ENCODE peak calls at places on chromosomes 16 and 17, in five cellular contexts. J is breast epithelium; K is GM23338; D is stomach; V is CD8-positive, alpha-beta T cell. R is an unnamed sample. For H3K27me3, the result is how much of the 10 kb centered on the place peaks cover.

GRCh38 chr16:67995423-67995822 is 3.9 kb downstream of the DPEP2 start:
- DNase-seq in J (no peak), K (no peak), D (no peak), V (peak), R (no peak)

GRCh38 chr16:81831722-81832126 is 52.6 kb downstream of the PLCG2 start:
- DNase-seq in J (peak), K (peak), D (peak), V (peak), R (no peak)

GRCh38 chr16:84604477-84605013 is 13.3 kb downstream of the COTL1 start:
- DNase-seq in J (no peak), K (no peak), D (no peak), V (no peak), R (no peak)

GRCh38 chr17:63446981-63447687 is 1.0 kb upstream of the CYB561 start:
- DNase-seq in J (no peak), K (peak), D (peak), V (peak), R (no peak)

GRCh38 chr17:39740357-39741111 is 2.8 kb downstream of the GRB7 start:
- DNase-seq in J (peak), K (peak), D (no peak), V (no peak), R (peak)

GRCh38 chr16:89049484-89050118 is 44.1 kb upstream of the ACSF3 start:
- DNase-seq in J (no peak), K (no peak), D (no peak), V (no peak), R (no peak)

GRCh38 chr17:47676199-47676472 is 17.8 kb upstream of the TBKBP1 start:
- DNase-seq in J (no peak), K (no peak), D (no peak), V (no peak), R (no peak)

GRCh38 chr17:16954541-16954940 is 17.4 kb downstream of the TNFRSF13B start:
- DNase-seq in J (no peak), K (no peak), D (no peak), V (no peak), R (no peak)

GRCh38 chr17:48194097-48194550 is 86.6 kb downstream of the SNX11 start:
- DNase-seq in J (no peak), K (no peak), D (no peak), V (no peak), R (peak)

GRCh38 chr17:21287703-21288449 is 3.4 kb downstream of the MAP2K3 start:
- DNase-seq in J (peak), K (no peak), D (peak), V (peak), R (peak)

GRCh38 chr17:80619535-80620235 is 75.0 kb downstream of the RPTOR start:
- DNase-seq in J (no peak), K (no peak), D (no peak), V (no peak), R (no peak)

GRCh38 chr16:77588389-77588788 is 133.9 kb upstream of the NUDT7 start:
- DNase-seq in J (no peak), K (no peak), D (no peak), V (no peak), R (no peak)

GRCh38 chr17:47898246-47898645 is 2.2 kb downstream of the SP2 start:
- DNase-seq in J (no peak), K (no peak), D (no peak), V (no peak), R (no peak)

GRCh38 chr17:34750004-34750403 is 170.6 kb downstream of the TMEM132E start:
- DNase-seq in J (no peak), K (no peak), D (no peak), V (no peak), R (no peak)

DNA sequence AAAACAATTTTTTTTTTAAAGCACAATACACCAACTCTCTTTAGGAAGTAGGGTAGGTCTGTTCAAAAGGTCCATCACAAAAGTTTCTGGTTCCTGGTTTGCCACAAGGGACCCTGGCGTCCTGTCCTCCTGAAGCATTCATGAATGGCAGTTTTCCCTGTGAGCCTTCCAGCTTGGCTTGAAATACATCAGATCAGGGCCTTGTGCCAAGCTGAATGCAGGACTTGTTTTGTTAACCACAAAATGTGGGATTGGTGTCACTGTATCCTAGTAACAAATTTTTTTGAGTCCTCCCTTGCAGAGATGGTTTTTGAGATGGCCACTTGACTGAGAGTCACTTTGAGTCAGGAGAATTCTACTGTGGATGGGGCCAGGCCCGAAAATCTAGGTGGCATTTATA is 3.9 kb downstream of the GNAO1 start:
- DNase-seq in J (peak), K (no peak), D (no peak), V (no peak), R (no peak)
- H3K27me3 ChIP-seq in J (under half), K (under half), D (under half), V (under half), R (under half)

DNA sequence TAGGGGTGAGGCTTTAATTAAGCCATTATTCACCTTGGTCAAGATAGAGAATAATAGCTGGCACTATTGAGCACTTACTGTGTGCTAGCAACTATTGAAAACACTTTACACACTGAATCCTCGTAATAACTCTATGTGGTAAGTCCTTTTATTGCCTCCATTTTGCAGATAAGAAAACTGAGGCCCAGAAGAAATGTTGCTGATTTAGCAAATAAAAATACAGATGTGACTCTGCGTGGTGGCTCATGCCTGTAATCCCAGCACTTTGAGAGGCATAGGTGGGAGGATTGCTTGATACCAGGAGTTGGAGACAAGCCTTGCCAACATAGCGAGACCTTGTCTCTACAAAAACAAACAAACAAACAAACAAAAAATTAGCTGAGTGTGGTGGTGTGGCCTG is 19.4 kb downstream of the OTOA start:
- DNase-seq in J (no peak), K (no peak), D (no peak), V (no peak), R (no peak)
- H3K27me3 ChIP-seq in J (under half), K (under half), D (under half), V (under half), R (under half)

DNA sequence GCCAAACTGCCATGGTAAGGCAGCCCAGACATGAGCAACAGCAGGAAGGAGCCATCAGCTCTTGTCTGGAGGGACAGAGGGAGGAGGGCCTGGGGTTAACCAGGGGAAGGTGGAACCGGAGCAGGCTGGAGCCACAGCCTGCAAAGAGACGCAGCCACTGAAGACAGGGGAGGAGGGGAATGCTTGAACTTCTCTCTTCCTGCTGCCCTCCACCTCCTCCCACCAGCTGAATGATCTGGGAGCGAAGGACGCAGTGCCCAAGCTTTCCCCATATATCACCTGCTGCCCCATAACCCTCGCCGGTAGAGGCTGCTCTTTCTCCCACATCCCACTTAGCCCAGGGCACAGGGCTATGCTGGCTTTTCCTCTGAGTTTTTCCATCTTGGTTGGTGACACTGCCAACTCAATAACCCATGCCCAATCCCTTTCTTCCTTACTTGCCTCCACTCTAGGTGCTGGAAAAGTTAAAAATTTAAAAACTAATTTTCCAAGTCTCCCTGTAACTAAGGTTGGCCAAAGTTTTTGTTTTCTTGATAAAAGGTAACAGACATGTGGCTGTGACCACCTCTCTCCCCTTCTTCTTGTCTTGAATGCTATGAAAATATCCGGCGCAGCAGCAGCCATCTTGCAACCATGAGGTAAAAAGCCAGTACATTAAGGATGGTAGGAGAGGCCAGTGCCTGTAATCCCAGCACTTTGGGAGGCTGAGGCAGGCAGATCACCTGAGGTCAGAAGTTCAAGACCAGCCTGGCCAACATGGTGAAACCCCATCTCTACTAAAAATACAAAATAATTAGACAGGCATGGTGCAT is 21.8 kb upstream of the CACNG4 start:
- DNase-seq in J (no peak), K (no peak), D (no peak), V (no peak), R (no peak)
- H3K27me3 ChIP-seq in J (under half), K (under half), D (under half), V (under half), R (under half)

GRCh38 chr17:76051571-76051970 is 20.7 kb downstream of the SRP68 start:
- DNase-seq in J (no peak), K (no peak), D (no peak), V (no peak), R (no peak)
- H3K27me3 ChIP-seq in J (under half), K (under half), D (under half), V (under half), R (under half)

R was measured in brain microvascular endothelial cell.